ENCODE peak calls at places on chromosome 17, in five cellular contexts. I is amygdala; F is sciatic nerve; G is CD8-positive, alpha-beta memory T cell; A is EH. T is an unnamed sample.

GRCh38 chr17:39018267-39019134 is 51.3 kb upstream of the FBXO47 start:
- DNase-seq in I (no peak), F (no peak), G (no peak), A (peak), T (no peak)

GRCh38 chr17:41659813-41660212 is 28.9 kb upstream of the EIF1 start:
- DNase-seq in I (no peak), F (no peak), G (no peak), A (no peak), T (peak)

GRCh38 chr17:57570740-57571344 is 174.3 kb downstream of the CCDC182 start:
- DNase-seq in I (no peak), F (no peak), G (no peak), A (no peak), T (no peak)

GRCh38 chr17:70552230-70552981 is 383.1 kb downstream of the KCNJ2 start:
- DNase-seq in I (no peak), F (no peak), G (no peak), A (peak), T (no peak)

GRCh38 chr17:71330099-71330375 is 790.8 kb upstream of the SOX9 start:
- DNase-seq in I (no peak), F (no peak), G (no peak), A (no peak), T (no peak)

GRCh38 chr17:12546983-12547382 is 118.7 kb upstream of the MYOCD start:
- DNase-seq in I (no peak), F (no peak), G (no peak), A (peak), T (no peak)

GRCh38 chr17:79019631-79020584 is 4.1 kb upstream of the C1QTNF1 start:
- DNase-seq in I (no peak), F (peak), G (peak), A (peak), T (peak)

GRCh38 chr17:55577011-55577586 is 65.8 kb upstream of the SMIM36 start:
- DNase-seq in I (no peak), F (peak), G (peak), A (peak), T (no peak)

GRCh38 chr17:58514795-58515157 is 338 bp upstream of the MTMR4 start:
- DNase-seq in I (no peak), F (no peak), G (no peak), A (no peak), T (no peak)

GRCh38 chr17:18184143-18185007 is 747 bp downstream of the ALKBH5 start:
- DNase-seq in I (no peak), F (peak), G (peak), A (peak), T (no peak)

GRCh38 chr17:27846042-27846655 is 45.8 kb upstream of the NOS2 start:
- DNase-seq in I (no peak), F (no peak), G (peak), A (no peak), T (no peak)

GRCh38 chr17:63917646-63918045 is 993 bp downstream of the GH1 start:
- DNase-seq in I (no peak), F (no peak), G (no peak), A (no peak), T (no peak)

GRCh38 chr17:32445075-32445427 is 741 bp downstream of the PSMD11 start:
- DNase-seq in I (no peak), F (no peak), G (peak), A (peak), T (no peak)

GRCh38 chr17:42843358-42843934 is 934 bp upstream of the AOC2 start:
- DNase-seq in I (no peak), F (no peak), G (no peak), A (peak), T (no peak)

GRCh38 chr17:2388020-2388704 is 12.7 kb downstream of the MNT start:
- DNase-seq in I (no peak), F (no peak), G (no peak), A (no peak), T (no peak)

GRCh38 chr17:8953152-8953885 is 12.2 kb downstream of the PIK3R5 start:
- DNase-seq in I (no peak), F (no peak), G (peak), A (no peak), T (no peak)

GRCh38 chr17:79473111-79473835 is 137.6 kb downstream of the RBFOX3 start:
- DNase-seq in I (no peak), F (no peak), G (no peak), A (no peak), T (no peak)

GRCh38 chr17:66577041-66577440 is 257.9 kb upstream of the CACNG5 start:
- DNase-seq in I (no peak), F (no peak), G (no peak), A (no peak), T (no peak)

GRCh38 chr17:71869833-71870545 is 250.8 kb upstream of the SOX9 start:
- DNase-seq in I (no peak), F (no peak), G (no peak), A (no peak), T (no peak)

GRCh38 chr17:11240041-11240801 is 792 bp upstream of the SHISA6 start:
- DNase-seq in I (no peak), F (peak), G (no peak), A (no peak), T (no peak)

GRCh38 chr17:44315760-44316731 is 7.6 kb downstream of the RUNDC3A start:
- DNase-seq in I (no peak), F (no peak), G (no peak), A (no peak), T (no peak)

GRCh38 chr17:36921131-36921851 is 16.0 kb upstream of the LHX1 start:
- DNase-seq in I (no peak), F (no peak), G (no peak), A (no peak), T (peak)

GRCh38 chr17:76688165-76688622 is 22.6 kb downstream of the MXRA7 start:
- DNase-seq in I (no peak), F (no peak), G (no peak), A (peak), T (no peak)

GRCh38 chr17:33469411-33469810 is 176.3 kb upstream of the ASIC2 start:
- DNase-seq in I (no peak), F (no peak), G (no peak), A (no peak), T (no peak)

GRCh38 chr17:33269337-33270060 is 23.6 kb downstream of the ASIC2 start:
- DNase-seq in I (no peak), F (no peak), G (no peak), A (no peak), T (no peak)

GRCh38 chr17:34579017-34579946 is at the start of gene TMEM132E:
- DNase-seq in I (peak), F (peak), G (no peak), A (peak), T (no peak)

GRCh38 chr17:64507418-64507766 is 615 bp downstream of the CEP95 start:
- DNase-seq in I (no peak), F (no peak), G (peak), A (peak), T (no peak)

GRCh38 chr17:44269118-44269794 is 1.3 kb upstream of the SLC4A1 start:
- DNase-seq in I (no peak), F (no peak), G (no peak), A (no peak), T (no peak)

T was measured in RWPE2.